ENCODE peak calls at places on chromosomes 16 and 17, in four cellular contexts. One of them, this sample, is unnamed.

GRCh38 chr17:81329927-81330883 is 35.1 kb upstream of the SLC38A10 start:
- DNase-seq in ELF-1: peak
- DNase-seq in esophagus muscularis mucosa: no peak
- DNase-seq in RPMI8226: no peak
- DNase-seq in this sample: no peak

GRCh38 chr17:78341559-78342437 is 18.1 kb downstream of the SOCS3 start:
- DNase-seq in RPMI8226: peak
- DNase-seq in esophagus muscularis mucosa: no peak
- DNase-seq in ELF-1: peak
- DNase-seq in this sample: peak

GRCh38 chr17:55093358-55093757 is 124.8 kb downstream of the STXBP4 start:
- DNase-seq in ELF-1: no peak
- DNase-seq in RPMI8226: no peak
- DNase-seq in esophagus muscularis mucosa: no peak
- DNase-seq in this sample: no peak

GRCh38 chr16:73047221-73047535 is 750 bp downstream of the ZFHX3 start:
- DNase-seq in RPMI8226: no peak
- DNase-seq in ELF-1: no peak
- DNase-seq in esophagus muscularis mucosa: no peak
- DNase-seq in this sample: peak

GRCh38 chr17:79607941-79608728 is 2.7 kb downstream of the RBFOX3 start:
- DNase-seq in ELF-1: peak
- DNase-seq in esophagus muscularis mucosa: no peak
- DNase-seq in RPMI8226: peak
- DNase-seq in this sample: peak

GRCh38 chr16:85286970-85287814 is 174.9 kb upstream of the CIBAR2 start:
- DNase-seq in esophagus muscularis mucosa: no peak
- DNase-seq in ELF-1: peak
- DNase-seq in RPMI8226: peak
- DNase-seq in this sample: peak

GRCh38 chr17:10616502-10617119 is 40.5 kb downstream of the MYH3 start:
- DNase-seq in RPMI8226: peak
- DNase-seq in ELF-1: peak
- DNase-seq in esophagus muscularis mucosa: no peak
- DNase-seq in this sample: peak

GRCh38 chr16:5490499-5490898 is 392.9 kb upstream of the EEF2KMT start:
- DNase-seq in RPMI8226: peak
- DNase-seq in ELF-1: peak
- DNase-seq in esophagus muscularis mucosa: no peak
- DNase-seq in this sample: no peak

GRCh38 chr16:88500255-88500661 is 47.2 kb downstream of the ZFPM1 start:
- DNase-seq in ELF-1: no peak
- DNase-seq in RPMI8226: no peak
- DNase-seq in esophagus muscularis mucosa: no peak
- DNase-seq in this sample: no peak

GRCh38 chr16:3904875-3905274 is 24.4 kb upstream of the CREBBP start:
- DNase-seq in RPMI8226: no peak
- DNase-seq in ELF-1: peak
- DNase-seq in esophagus muscularis mucosa: no peak
- DNase-seq in this sample: no peak

GRCh38 chr17:488993-489757 is 136.6 kb upstream of the RPH3AL start:
- DNase-seq in RPMI8226: no peak
- DNase-seq in esophagus muscularis mucosa: no peak
- DNase-seq in ELF-1: peak
- DNase-seq in this sample: no peak

GRCh38 chr17:76371656-76372628 is 12.5 kb upstream of the SPHK1 start:
- DNase-seq in esophagus muscularis mucosa: no peak
- DNase-seq in RPMI8226: peak
- DNase-seq in ELF-1: no peak
- DNase-seq in this sample: peak

GRCh38 chr16:67950335-67950843 is 6.5 kb upstream of the LCAT start:
- DNase-seq in ELF-1: no peak
- DNase-seq in RPMI8226: no peak
- DNase-seq in esophagus muscularis mucosa: no peak
- DNase-seq in this sample: no peak

GRCh38 chr16:11025120-11025531 is 80.8 kb downstream of the CLEC16A start:
- DNase-seq in ELF-1: no peak
- DNase-seq in esophagus muscularis mucosa: no peak
- DNase-seq in RPMI8226: no peak
- DNase-seq in this sample: no peak